ENCODE peak calls at places on chromosomes 2 and 18, in four cellular contexts. W is H9, C is brain microvascular endothelial cell, Z is tibial artery. V is an unnamed sample.

GRCh38 chr2:105431367-105432088 is 32.7 kb upstream of the FHL2 start:
- DNase-seq in W (no peak), C (no peak), Z (no peak), V (no peak)

GRCh38 chr2:171281116-171281515 is 120.4 kb upstream of the TLK1 start:
- DNase-seq in W (no peak), C (no peak), Z (no peak), V (no peak)

GRCh38 chr2:8662239-8662879 is 19.5 kb upstream of the ID2 start:
- DNase-seq in W (no peak), C (no peak), Z (no peak), V (peak)

GRCh38 chr2:5766621-5767020 is 74.4 kb downstream of the SOX11 start:
- DNase-seq in W (no peak), C (peak), Z (no peak), V (no peak)

GRCh38 chr2:142290931-142291330 is 160.1 kb upstream of the LRP1B start:
- DNase-seq in W (no peak), C (peak), Z (no peak), V (no peak)

GRCh38 chr2:218858671-218859555 is 692 bp upstream of the WNT6 start:
- DNase-seq in W (peak), C (no peak), Z (peak), V (no peak)

GRCh38 chr2:35081001-35081628 is 1274.5 kb upstream of the CRIM1 start:
- DNase-seq in W (no peak), C (no peak), Z (no peak), V (no peak)

GRCh38 chr18:22667616-22668422 is 250.1 kb upstream of the CTAGE1 start:
- DNase-seq in W (no peak), C (peak), Z (no peak), V (peak)

GRCh38 chr2:38835015-38835601 is 40.6 kb downstream of the DHX57 start:
- DNase-seq in W (no peak), C (peak), Z (no peak), V (no peak)

GRCh38 chr2:120251077-120251476 is 1.6 kb upstream of the RALB start:
- DNase-seq in W (no peak), C (no peak), Z (no peak), V (no peak)

GRCh38 chr2:240916571-240917008 is 10.5 kb downstream of the CROCC2 start:
- DNase-seq in W (peak), C (peak), Z (peak), V (no peak)

GRCh38 chr18:47883771-47884413 is 46.6 kb downstream of the SMAD2 start:
- DNase-seq in W (no peak), C (peak), Z (no peak), V (peak)

GRCh38 chr2:234914371-234915154 is 37.3 kb upstream of the SH3BP4 start:
- DNase-seq in W (no peak), C (no peak), Z (no peak), V (no peak)

GRCh38 chr2:160576054-160576499 is 82.5 kb upstream of the RBMS1 start:
- DNase-seq in W (no peak), C (peak), Z (no peak), V (peak)

GRCh38 chr18:8635087-8635486 is 25.9 kb downstream of the RAB12 start:
- DNase-seq in W (no peak), C (peak), Z (no peak), V (no peak)

GRCh38 chr2:17892726-17893534 is 14.5 kb downstream of the KCNS3 start:
- DNase-seq in W (peak), C (no peak), Z (no peak), V (no peak)

GRCh38 chr2:16351541-16351940 is 314.1 kb downstream of the CYRIA start:
- DNase-seq in W (no peak), C (no peak), Z (no peak), V (no peak)

GRCh38 chr2:70746076-70746475 is 21.9 kb downstream of the ADD2 start:
- DNase-seq in W (no peak), C (no peak), Z (no peak), V (no peak)

GRCh38 chr2:96161785-96162367 is 16.6 kb upstream of the DUSP2 start:
- DNase-seq in W (no peak), C (no peak), Z (no peak), V (no peak)

GRCh38 chr2:96158554-96158940 is 13.3 kb upstream of the DUSP2 start:
- DNase-seq in W (peak), C (no peak), Z (no peak), V (no peak)

GRCh38 chr2:96156926-96157648 is 11.8 kb upstream of the DUSP2 start:
- DNase-seq in W (no peak), C (no peak), Z (no peak), V (no peak)

GRCh38 chr2:96157649-96158553 is 12.7 kb upstream of the DUSP2 start:
- DNase-seq in W (no peak), C (peak), Z (no peak), V (no peak)

DNA sequence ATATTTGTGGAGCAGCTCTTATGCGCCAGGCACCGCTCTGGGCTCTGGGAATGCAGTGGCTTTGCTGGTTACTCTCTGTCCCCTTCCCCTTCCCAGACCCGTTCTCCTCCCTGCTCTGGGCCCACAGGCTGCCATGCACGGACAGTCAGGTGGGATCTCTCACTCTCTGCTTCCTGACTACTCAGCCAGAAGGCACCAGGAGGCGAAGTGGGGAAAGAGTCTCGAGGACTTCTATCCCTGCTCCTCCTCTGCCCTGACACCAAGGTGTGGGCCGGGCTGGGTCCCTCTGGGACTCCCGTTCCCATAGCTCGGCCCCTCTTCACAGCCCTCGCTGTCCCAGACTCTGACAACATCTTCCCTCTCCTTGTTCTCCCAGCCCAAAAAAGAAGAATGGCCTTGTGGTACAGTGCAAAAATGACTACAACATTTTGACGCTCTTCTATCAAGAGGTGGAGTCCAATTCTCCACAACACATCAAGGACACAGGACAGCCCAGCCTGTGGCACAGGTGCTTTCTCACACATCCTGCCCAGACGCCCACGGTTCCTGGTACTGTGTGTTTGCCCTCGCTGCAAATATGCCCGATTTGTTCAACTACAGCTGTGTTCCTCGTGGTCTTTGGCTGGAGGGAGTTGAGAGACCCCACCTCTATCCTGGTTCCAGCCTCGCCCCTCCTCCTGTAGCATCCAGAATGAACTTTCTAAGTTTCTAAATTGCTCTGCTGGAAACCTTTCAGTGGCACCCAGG is 14.0 kb upstream of the DUSP2 start:
- DNase-seq in W (peak), C (no peak), Z (no peak), V (no peak)
- H3K27ac ChIP-seq in W (no peak), C (no peak), Z (no peak), V (no peak)

GRCh38 chr18:10410472-10411300 is 43.7 kb upstream of the APCDD1 start:
- DNase-seq in W (no peak), C (no peak), Z (no peak), V (no peak)
- H3K27ac ChIP-seq in W (no peak), C (no peak), Z (no peak), V (peak)

GRCh38 chr2:31531101-31531500 is 49.6 kb downstream of the SRD5A2 start:
- DNase-seq in W (no peak), C (no peak), Z (no peak), V (no peak)

GRCh38 chr2:31526946-31527345 is 53.8 kb downstream of the SRD5A2 start:
- DNase-seq in W (no peak), C (no peak), Z (no peak), V (no peak)

GRCh38 chr2:31525876-31526275 is 54.9 kb downstream of the SRD5A2 start:
- DNase-seq in W (no peak), C (no peak), Z (no peak), V (no peak)

GRCh38 chr2:31528823-31529222 is 51.9 kb downstream of the SRD5A2 start:
- DNase-seq in W (no peak), C (no peak), Z (no peak), V (no peak)

GRCh38 chr2:31529256-31529655 is 51.5 kb downstream of the SRD5A2 start:
- DNase-seq in W (no peak), C (no peak), Z (no peak), V (no peak)
- H3K27ac ChIP-seq in W (no peak), C (no peak), Z (no peak), V (no peak)

GRCh38 chr2:201871471-201871870 is 65.1 kb downstream of the CDK15 start:
- DNase-seq in W (no peak), C (no peak), Z (no peak), V (no peak)

GRCh38 chr2:201872576-201872975 is 66.2 kb downstream of the CDK15 start:
- DNase-seq in W (no peak), C (no peak), Z (no peak), V (no peak)

DNA sequence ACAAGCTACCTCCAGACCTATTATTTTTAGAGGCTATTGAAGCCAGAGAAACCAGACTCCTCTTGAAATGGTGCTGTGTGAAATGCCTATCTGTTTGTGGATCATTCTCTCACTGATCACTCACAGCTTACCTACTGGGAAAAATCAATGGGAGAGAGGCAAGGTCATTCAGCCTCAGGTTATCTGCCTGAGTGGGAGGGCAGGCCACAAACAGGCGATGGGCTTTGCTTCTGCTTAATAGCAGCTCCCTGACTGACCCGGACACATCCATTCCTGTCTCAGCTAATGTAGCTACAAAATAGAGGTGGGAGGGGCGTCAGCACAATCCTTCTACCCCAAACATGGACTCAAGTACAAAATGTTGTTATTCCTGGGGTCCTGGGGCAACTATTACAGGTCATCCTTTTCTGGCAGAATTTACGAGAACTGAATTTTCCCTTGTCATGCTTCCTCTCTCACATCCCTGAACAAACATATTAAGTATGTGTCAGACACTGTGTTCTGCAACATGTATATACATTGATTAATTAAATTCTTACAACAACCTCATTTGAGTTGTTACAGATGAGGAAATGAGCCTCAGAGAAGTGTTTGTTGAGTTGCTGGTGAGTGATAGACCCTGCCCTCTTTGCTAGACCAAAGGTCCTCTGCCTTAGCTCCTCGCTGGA is 60.4 kb downstream of the CDK15 start:
- DNase-seq in W (no peak), C (no peak), Z (no peak), V (no peak)
- H3K27ac ChIP-seq in W (no peak), C (no peak), Z (no peak), V (no peak)

GRCh38 chr2:177078843-177079242 is 133.8 kb upstream of the HNRNPA3 start:
- DNase-seq in W (no peak), C (no peak), Z (no peak), V (no peak)

GRCh38 chr2:177075254-177075653 is 137.3 kb upstream of the HNRNPA3 start:
- DNase-seq in W (no peak), C (no peak), Z (no peak), V (no peak)

GRCh38 chr2:177077778-177078177 is 134.8 kb upstream of the HNRNPA3 start:
- DNase-seq in W (no peak), C (no peak), Z (no peak), V (no peak)

GRCh38 chr2:177078416-177078815 is 134.2 kb upstream of the HNRNPA3 start:
- DNase-seq in W (no peak), C (no peak), Z (no peak), V (no peak)

GRCh38 chr2:177076636-177077179 is 135.9 kb upstream of the HNRNPA3 start:
- DNase-seq in W (peak), C (no peak), Z (no peak), V (no peak)
- H3K27ac ChIP-seq in W (no peak), C (no peak), Z (no peak), V (no peak)

GRCh38 chr18:71134122-71134521 is 845.3 kb downstream of the SOCS6 start:
- DNase-seq in W (no peak), C (no peak), Z (no peak), V (no peak)

GRCh38 chr18:71136487-71136886 is 847.6 kb downstream of the SOCS6 start:
- DNase-seq in W (no peak), C (no peak), Z (no peak), V (no peak)

GRCh38 chr18:71130351-71130750 is 841.5 kb downstream of the SOCS6 start:
- DNase-seq in W (no peak), C (no peak), Z (no peak), V (no peak)

DNA sequence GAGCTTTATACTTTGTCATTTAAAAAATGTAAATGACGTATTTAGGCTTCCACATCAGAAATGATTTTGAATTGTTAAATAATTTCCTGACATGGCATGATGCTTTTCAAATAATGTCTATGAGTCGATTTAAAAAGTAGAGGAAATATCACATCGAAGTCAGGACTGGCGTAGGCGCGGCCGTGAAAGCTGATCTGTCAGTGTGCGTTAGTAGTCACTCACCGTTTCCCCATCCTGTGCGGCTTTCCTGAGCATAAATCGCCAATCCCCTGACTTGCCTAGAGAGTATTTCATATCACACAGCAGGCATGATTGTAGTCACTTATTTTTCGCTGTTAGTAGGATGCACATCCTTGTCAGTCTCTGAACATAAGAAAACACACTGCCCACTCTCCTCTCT is 843.1 kb downstream of the SOCS6 start:
- DNase-seq in W (no peak), C (no peak), Z (no peak), V (no peak)
- H3K27ac ChIP-seq in W (no peak), C (no peak), Z (no peak), V (no peak)

DNA sequence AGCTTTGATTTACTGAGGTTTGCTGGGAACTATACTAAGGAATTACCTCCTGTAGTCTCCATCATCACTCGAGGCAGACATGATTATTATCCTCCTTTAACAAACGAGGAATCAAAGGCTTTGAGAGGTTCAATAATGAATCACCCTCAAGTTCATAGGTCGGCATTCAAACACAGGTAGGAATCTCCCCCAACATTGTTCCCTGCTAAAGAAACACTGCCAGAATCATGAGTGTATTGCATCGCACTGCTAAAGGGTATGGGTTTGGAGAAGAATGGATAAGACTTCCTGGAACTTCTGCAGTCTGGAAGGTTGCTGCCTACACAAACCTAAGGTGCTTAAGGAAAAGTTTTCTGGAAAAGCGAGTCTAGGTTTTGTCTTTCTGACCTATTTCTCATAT is 260.3 kb upstream of the SESTD1 start:
- DNase-seq in W (no peak), C (no peak), Z (no peak), V (no peak)
- H3K27ac ChIP-seq in W (no peak), C (no peak), Z (no peak), V (no peak)

DNA sequence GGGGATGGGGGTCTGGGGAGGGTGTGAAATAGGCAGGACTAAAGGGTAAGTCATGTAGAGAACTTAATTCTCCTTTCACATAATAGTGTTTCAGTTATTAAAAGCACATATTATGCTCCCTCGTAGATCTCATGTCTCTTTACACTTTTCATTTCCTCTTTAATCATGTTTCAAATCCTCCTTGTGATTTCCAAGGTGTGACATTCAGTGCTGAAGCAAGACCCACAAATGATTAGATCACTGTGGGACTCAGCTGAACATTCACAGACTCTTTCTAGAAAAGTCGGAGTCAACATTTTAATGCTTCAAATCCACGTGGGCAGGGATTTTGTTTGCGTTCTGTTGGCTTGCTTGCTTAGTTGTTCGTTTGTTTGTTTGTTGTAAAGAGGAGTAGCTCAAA is 34.7 kb upstream of the CALCRL start:
- DNase-seq in W (no peak), C (no peak), Z (no peak), V (no peak)
- H3K27ac ChIP-seq in W (no peak), C (no peak), Z (no peak), V (no peak)

GRCh38 chr2:1721706-1722483 is 22.4 kb downstream of the PXDN start:
- DNase-seq in W (no peak), C (peak), Z (peak), V (peak)

GRCh38 chr2:1718339-1719220 is 25.7 kb downstream of the PXDN start:
- DNase-seq in W (no peak), C (no peak), Z (no peak), V (no peak)

GRCh38 chr2:1723397-1724042 is 20.8 kb downstream of the PXDN start:
- DNase-seq in W (no peak), C (no peak), Z (no peak), V (no peak)

GRCh38 chr2:1726558-1726957 is 17.8 kb downstream of the PXDN start:
- DNase-seq in W (no peak), C (no peak), Z (no peak), V (no peak)

DNA sequence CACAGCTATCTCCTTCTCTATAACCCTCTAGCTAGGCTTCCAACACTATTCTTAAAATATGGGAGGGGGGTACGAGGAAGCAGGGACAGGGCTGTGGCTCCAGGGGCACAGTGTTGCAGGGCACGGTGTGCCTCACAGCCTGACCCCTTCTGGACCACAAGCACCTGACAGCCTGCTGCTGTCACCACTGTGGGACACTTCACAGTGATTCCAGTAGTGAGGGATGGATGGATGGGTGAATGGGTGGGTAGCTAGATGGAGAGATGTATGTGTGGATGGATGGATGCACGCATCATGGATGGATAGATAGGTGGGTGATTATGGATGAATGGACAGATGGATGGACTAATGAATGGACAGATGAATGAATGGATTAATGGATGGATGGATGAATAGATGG is 21.6 kb downstream of the PXDN start:
- DNase-seq in W (no peak), C (no peak), Z (no peak), V (no peak)
- H3K27ac ChIP-seq in W (no peak), C (peak), Z (peak), V (peak)

V was measured in foreskin keratinocyte.